ENCODE peak calls at places on chromosomes 11 and 22, in five cellular contexts. Q is cardiac muscle cell, O is cardiac fibroblast, B is GM23338, P is NCI-H1092. W is an unnamed sample.

GRCh38 chr11:115257286-115258077 is 246.7 kb downstream of the CADM1 start:
- DNase-seq in O (no peak), Q (no peak), P (no peak), B (peak), W (peak)

GRCh38 chr22:23399367-23400285 is 180.5 kb downstream of the IGLL1 start:
- DNase-seq in Q (no peak), O (no peak), P (no peak), B (no peak), W (no peak)

GRCh38 chr11:31804439-31805036 is 6.6 kb downstream of the PAX6 start:
- DNase-seq in O (no peak), Q (no peak), P (no peak), B (peak), W (peak)

GRCh38 chr22:44316393-44317162 is 3.8 kb upstream of the SHISAL1 start:
- DNase-seq in O (no peak), B (no peak), P (no peak), Q (no peak), W (no peak)

GRCh38 chr22:38735126-38735464 is 20.7 kb downstream of the SUN2 start:
- DNase-seq in Q (no peak), B (no peak), O (no peak), P (no peak), W (no peak)

GRCh38 chr22:33925194-33925593 is 4.9 kb upstream of the LARGE1 start:
- DNase-seq in B (no peak), Q (no peak), P (no peak), O (no peak), W (no peak)

GRCh38 chr11:36214976-36215687 is 74.1 kb downstream of the COMMD9 start:
- DNase-seq in P (no peak), B (no peak), Q (no peak), O (no peak), W (no peak)

GRCh38 chr22:27616033-27616432 is 185.5 kb downstream of the MN1 start:
- DNase-seq in O (no peak), Q (no peak), P (no peak), B (no peak), W (no peak)

GRCh38 chr11:2547806-2548205 is 103.0 kb downstream of the KCNQ1 start:
- DNase-seq in O (no peak), Q (no peak), P (no peak), B (no peak), W (no peak)

GRCh38 chr11:69969890-69970784 is 108.0 kb upstream of the ANO1 start:
- DNase-seq in Q (peak), O (no peak), B (peak), P (no peak), W (no peak)

GRCh38 chr11:120832609-120833221 is 191.2 kb upstream of the TBCEL start:
- DNase-seq in P (no peak), Q (no peak), B (peak), O (no peak), W (no peak)

GRCh38 chr11:96200243-96200642 is 142.8 kb downstream of the MAML2 start:
- DNase-seq in B (no peak), P (no peak), O (peak), Q (peak), W (no peak)

GRCh38 chr22:38504731-38505594 is 1.1 kb downstream of the DDX17 start:
- DNase-seq in Q (peak), O (peak), B (peak), P (no peak), W (no peak)

GRCh38 chr11:15863411-15863810 is 492.9 kb downstream of the SOX6 start:
- DNase-seq in O (no peak), B (no peak), P (no peak), Q (no peak), W (no peak)

GRCh38 chr11:3147257-3147619 is 17.9 kb downstream of the OSBPL5 start:
- DNase-seq in P (no peak), O (peak), B (no peak), Q (no peak), W (no peak)

GRCh38 chr22:38467438-38467903 is 425 bp upstream of the KDELR3 start:
- DNase-seq in B (peak), P (no peak), Q (no peak), O (no peak), W (no peak)

GRCh38 chr22:21642584-21643448 is 714 bp downstream of the SDF2L1 start:
- DNase-seq in Q (peak), P (peak), O (peak), B (peak), W (peak)

GRCh38 chr22:21698430-21699329 is 32.9 kb downstream of the PPIL2 start:
- DNase-seq in P (no peak), B (peak), O (peak), Q (peak), W (peak)